ENCODE peak calls at places on chromosome 15, in seven cellular contexts. J is left lung; E is endodermal cell; G is ascending aorta; S is activated CD8-positive, alpha-beta memory T cell treated with anti-CD3 and anti-CD28 coated beads for 48 hours; I is GM20000; V is stimulated activated CD8-positive, alpha-beta memory T cell treated with anti-CD3 and anti-CD28 coated beads, Interleukin-7, amount 100 ng/mL, for 1 hour. C is an unnamed sample.

GRCh38 chr15:73550190-73550589 is 83.0 kb downstream of the NPTN start:
- DNase-seq in J (no peak), E (no peak), G (no peak), S (no peak), I (no peak), V (no peak), C (no peak)

GRCh38 chr15:92098869-92099268 is 245.4 kb downstream of the SLCO3A1 start:
- DNase-seq in J (no peak), E (peak; percentile 79), G (no peak), S (no peak), I (no peak), V (no peak), C (no peak)

GRCh38 chr15:55234104-55234799 is 37.5 kb upstream of the RSL24D1 start:
- DNase-seq in J (no peak), E (no peak), G (no peak), S (no peak), I (no peak), V (no peak), C (no peak)

GRCh38 chr15:86647810-86648440 is 568.3 kb downstream of the AGBL1 start:
- DNase-seq in J (no peak), E (no peak), G (no peak), S (no peak), I (no peak), V (no peak), C (no peak)

GRCh38 chr15:65044724-65045481 is at the start of gene SLC51B:
- DNase-seq in J (no peak), E (no peak), G (no peak), S (no peak), I (no peak), V (no peak), C (no peak)

GRCh38 chr15:65841121-65841930 is 28.0 kb upstream of the RAB11A start:
- DNase-seq in J (no peak), E (peak; percentile 45), G (no peak), S (no peak), I (no peak), V (no peak), C (no peak)

GRCh38 chr15:90838066-90838465 is 30.3 kb upstream of the FURIN start:
- DNase-seq in J (no peak), E (no peak), G (no peak), S (peak; percentile 78), I (no peak), V (peak; percentile 76), C (no peak)

GRCh38 chr15:85000189-85000864 is 18.7 kb downstream of the PDE8A start:
- DNase-seq in J (no peak), E (no peak), G (no peak), S (no peak), I (no peak), V (no peak), C (no peak)

GRCh38 chr15:67917037-67917436 is 77.2 kb upstream of the RNU6-1 start:
- DNase-seq in J (no peak), E (peak; percentile 45), G (peak; percentile 33), S (no peak), I (no peak), V (no peak), C (no peak)

GRCh38 chr15:66233487-66234415 is 19.8 kb downstream of the MEGF11 start:
- DNase-seq in J (no peak), E (peak; percentile 82), G (no peak), S (no peak), I (no peak), V (no peak), C (no peak)

GRCh38 chr15:40545457-40545856 is 19.4 kb downstream of the CCDC32 start:
- DNase-seq in J (no peak), E (peak; percentile 53), G (no peak), S (no peak), I (no peak), V (no peak), C (no peak)

C was measured in mesothelial cell of epicardium.